ENCODE peak calls at places on chromosomes 1 and 21, in four cellular contexts. K is dermis microvascular lymphatic vessel endothelial cell, E is HEK293T, T is iris pigment epithelial cell. H is an unnamed sample.
A peak's percentile ranks its signal among the peaks of the same experiment; 100 is the strongest.

GRCh38 chr1:172778461-172779455 is 119.9 kb downstream of the FASLG start:
- DNase-seq in T (peak; percentile 42), E (peak; percentile 26), K (no peak), H (peak; percentile 42)

GRCh38 chr1:20430355-20431290 is 55.4 kb downstream of the CAMK2N1 start:
- DNase-seq in K (peak; percentile 25), T (no peak), E (peak; percentile 68), H (peak; percentile 31)

GRCh38 chr1:71047635-71048607 is at the start of gene PTGER3:
- DNase-seq in E (peak; percentile 66), T (no peak), K (peak; percentile 28), H (peak; percentile 88)

GRCh38 chr1:177927021-177927596 is 42.7 kb downstream of the SEC16B start:
- DNase-seq in E (no peak), K (peak; percentile 64), T (peak; percentile 93), H (no peak)

GRCh38 chr1:159088050-159088449 is 11.5 kb upstream of the AIM2 start:
- DNase-seq in T (peak; percentile 74), K (peak; percentile 47), E (no peak), H (no peak)

GRCh38 chr1:42368096-42368795 is 12.3 kb upstream of the RIMKLA start:
- DNase-seq in E (no peak), K (no peak), T (no peak), H (no peak)

GRCh38 chr1:177053648-177054047 is 110.9 kb downstream of the ASTN1 start:
- DNase-seq in E (no peak), T (no peak), K (no peak), H (no peak)

GRCh38 chr1:162405800-162406199 is 6.1 kb downstream of the SH2D1B start:
- DNase-seq in T (peak; percentile 73), K (peak; percentile 63), E (no peak), H (no peak)

GRCh38 chr1:160954158-160955104 is at the start of gene ITLN2:
- DNase-seq in K (peak; percentile 10), T (peak; percentile 38), E (peak; percentile 71), H (peak; percentile 62)

GRCh38 chr21:41640756-41641509 is 125.9 kb downstream of the RIPK4 start:
- DNase-seq in T (peak; percentile 21), E (no peak), K (no peak), H (no peak)

GRCh38 chr1:38005195-38006007 is at the start of gene FHL3:
- DNase-seq in E (peak; percentile 74), T (peak; percentile 48), K (peak; percentile 66), H (peak; percentile 62)

GRCh38 chr1:81654147-81654546 is 146.6 kb upstream of the ADGRL2 start:
- DNase-seq in K (no peak), T (peak; percentile 14), E (no peak), H (no peak)

GRCh38 chr1:55893155-55893554 is 678.0 kb upstream of the USP24 start:
- DNase-seq in E (peak; percentile 49), K (peak; percentile 62), T (peak; percentile 80), H (peak; percentile 31)

GRCh38 chr1:116434849-116435248 is 61.8 kb downstream of the ATP1A1 start:
- DNase-seq in T (no peak), E (no peak), K (no peak), H (no peak)

GRCh38 chr1:116242741-116243140 is 130.3 kb upstream of the ATP1A1 start:
- DNase-seq in K (no peak), T (no peak), E (no peak), H (no peak)

GRCh38 chr21:45850181-45850580 is 131.4 kb upstream of the COL6A1 start:
- DNase-seq in T (no peak), K (no peak), E (no peak), H (no peak)

GRCh38 chr1:233440952-233441401 is 113.5 kb downstream of the MAP3K21 start:
- DNase-seq in T (peak; percentile 65), K (peak; percentile 8), E (peak; percentile 78), H (peak; percentile 34)

GRCh38 chr1:43021547-43022474 is 63.1 kb upstream of the SLC2A1 start:
- DNase-seq in E (no peak), K (no peak), T (no peak), H (peak; percentile 30)

GRCh38 chr1:48851638-48852037 is 74.9 kb upstream of the BEND5 start:
- DNase-seq in T (no peak), E (no peak), K (no peak), H (no peak)

GRCh38 chr1:194052514-194053333 is 866.3 kb upstream of the B3GALT2 start:
- DNase-seq in E (no peak), T (no peak), K (no peak), H (no peak)

GRCh38 chr1:203462143-203462542 is 13.5 kb upstream of the PRELP start:
- DNase-seq in K (no peak), T (no peak), E (no peak), H (no peak)

GRCh38 chr1:65832296-65832695 is 39.6 kb downstream of the PDE4B start:
- DNase-seq in E (no peak), T (no peak), K (no peak), H (no peak)

GRCh38 chr1:37732111-37732780 is 32.7 kb downstream of the EPHA10 start:
- DNase-seq in K (no peak), T (no peak), E (no peak), H (no peak)

GRCh38 chr1:65418522-65419185 is 1.8 kb upstream of the LEPR start:
- DNase-seq in E (no peak), T (no peak), K (no peak), H (peak; percentile 56)

GRCh38 chr1:10939654-10940450 is 72.6 kb upstream of the TARDBP start:
- DNase-seq in K (no peak), T (peak; percentile 22), E (no peak), H (no peak)

GRCh38 chr1:47708658-47709301 is 270.9 kb downstream of the FOXD2 start:
- DNase-seq in K (no peak), T (peak; percentile 36), E (peak; percentile 62), H (no peak)

GRCh38 chr1:1175221-1176062 is 1.8 kb downstream of the TTLL10 start:
- DNase-seq in K (no peak), E (no peak), T (no peak), H (no peak)

GRCh38 chr1:184379111-184379752 is 7.6 kb upstream of the C1orf21 start:
- DNase-seq in T (no peak), K (peak; percentile 7), E (no peak), H (no peak)

GRCh38 chr1:33898933-33899332 is 35.1 kb downstream of the HMGB4 start:
- DNase-seq in K (no peak), E (no peak), T (no peak), H (no peak)

GRCh38 chr1:39952359-39953110 is 2.4 kb upstream of the MFSD2A start:
- DNase-seq in T (no peak), E (no peak), K (no peak), H (no peak)

GRCh38 chr1:211687462-211688215 is 12.2 kb upstream of the NEK2 start:
- DNase-seq in K (no peak), T (no peak), E (no peak), H (no peak)

GRCh38 chr1:207076181-207076949 is 12.3 kb upstream of the C4BPB start:
- DNase-seq in T (peak; percentile 40), K (no peak), E (no peak), H (peak; percentile 46)

GRCh38 chr1:150887018-150887417 is at the start of gene CTXND2:
- DNase-seq in K (no peak), E (no peak), T (peak; percentile 77), H (no peak)

GRCh38 chr1:79716481-79716880 is 710.0 kb upstream of the ADGRL4 start:
- DNase-seq in T (peak; percentile 45), K (peak; percentile 94), E (no peak), H (no peak)

GRCh38 chr1:19032701-19033515 is 76.4 kb upstream of the IFFO2 start:
- DNase-seq in E (no peak), K (no peak), T (no peak), H (no peak)